ENCODE peak calls at places on chromosomes 6 and 20, in seven cellular contexts. One of them, this sample, is unnamed.

GRCh38 chr6:143060806-143061596 is at the start of gene AIG1:
- DNase-seq in mesendoderm: peak
- DNase-seq in OCI-LY7: no peak
- DNase-seq in H1: peak
- DNase-seq in neuronal stem cell: peak
- DNase-seq in mammary epithelial cell: peak
- DNase-seq in keratinocyte: no peak
- DNase-seq in this sample: no peak

GRCh38 chr6:68756454-68757375 is 121.6 kb downstream of the ADGRB3 start:
- DNase-seq in mesendoderm: no peak
- DNase-seq in OCI-LY7: no peak
- DNase-seq in H1: no peak
- DNase-seq in neuronal stem cell: no peak
- DNase-seq in mammary epithelial cell: no peak
- DNase-seq in keratinocyte: no peak
- DNase-seq in this sample: no peak

GRCh38 chr20:23636182-23636907 is 1.4 kb downstream of the CST3 start:
- DNase-seq in mesendoderm: no peak
- DNase-seq in OCI-LY7: no peak
- DNase-seq in H1: no peak
- DNase-seq in neuronal stem cell: no peak
- DNase-seq in mammary epithelial cell: no peak
- DNase-seq in keratinocyte: no peak
- DNase-seq in this sample: no peak

GRCh38 chr6:12605888-12606345 is 110.7 kb upstream of the PHACTR1 start:
- DNase-seq in mesendoderm: peak
- DNase-seq in OCI-LY7: peak
- DNase-seq in H1: peak
- DNase-seq in neuronal stem cell: peak
- DNase-seq in mammary epithelial cell: peak
- DNase-seq in keratinocyte: peak
- DNase-seq in this sample: peak

GRCh38 chr6:43625393-43625992 is 3.6 kb downstream of the GTPBP2 start:
- DNase-seq in mesendoderm: no peak
- DNase-seq in OCI-LY7: no peak
- DNase-seq in H1: no peak
- DNase-seq in neuronal stem cell: no peak
- DNase-seq in mammary epithelial cell: no peak
- DNase-seq in keratinocyte: no peak
- DNase-seq in this sample: no peak

GRCh38 chr6:42745083-42745637 is 743 bp downstream of the TBCC start:
- DNase-seq in mesendoderm: peak
- DNase-seq in OCI-LY7: peak
- DNase-seq in H1: peak
- DNase-seq in neuronal stem cell: peak
- DNase-seq in mammary epithelial cell: peak
- DNase-seq in keratinocyte: no peak
- DNase-seq in this sample: peak

GRCh38 chr20:38227578-38228360 is 32.8 kb downstream of the KIAA1755 start:
- DNase-seq in mesendoderm: no peak
- DNase-seq in OCI-LY7: no peak
- DNase-seq in H1: no peak
- DNase-seq in neuronal stem cell: no peak
- DNase-seq in mammary epithelial cell: no peak
- DNase-seq in keratinocyte: no peak
- DNase-seq in this sample: peak

GRCh38 chr6:97282238-97282725 is 734 bp downstream of the MMS22L start:
- DNase-seq in mesendoderm: peak
- DNase-seq in OCI-LY7: peak
- DNase-seq in H1: no peak
- DNase-seq in neuronal stem cell: peak
- DNase-seq in mammary epithelial cell: no peak
- DNase-seq in keratinocyte: no peak
- DNase-seq in this sample: peak

GRCh38 chr6:45644720-45645119 is 267.0 kb upstream of the SUPT3H start:
- DNase-seq in mesendoderm: no peak
- DNase-seq in OCI-LY7: no peak
- DNase-seq in H1: no peak
- DNase-seq in neuronal stem cell: no peak
- DNase-seq in mammary epithelial cell: no peak
- DNase-seq in keratinocyte: no peak
- DNase-seq in this sample: no peak

GRCh38 chr6:160774399-160774798 is 72.4 kb downstream of the PLG start:
- DNase-seq in mesendoderm: no peak
- DNase-seq in OCI-LY7: no peak
- DNase-seq in H1: no peak
- DNase-seq in neuronal stem cell: no peak
- DNase-seq in mammary epithelial cell: no peak
- DNase-seq in keratinocyte: no peak
- DNase-seq in this sample: peak

GRCh38 chr6:10138917-10139316 is 276.0 kb downstream of the TFAP2A start:
- DNase-seq in mesendoderm: no peak
- DNase-seq in OCI-LY7: no peak
- DNase-seq in H1: no peak
- DNase-seq in neuronal stem cell: no peak
- DNase-seq in mammary epithelial cell: peak
- DNase-seq in keratinocyte: peak
- DNase-seq in this sample: no peak

GRCh38 chr20:48170625-48171024 is 385.3 kb upstream of the SULF2 start:
- DNase-seq in mesendoderm: no peak
- DNase-seq in OCI-LY7: peak
- DNase-seq in H1: no peak
- DNase-seq in neuronal stem cell: no peak
- DNase-seq in mammary epithelial cell: no peak
- DNase-seq in keratinocyte: no peak
- DNase-seq in this sample: no peak

GRCh38 chr6:118892248-118893094 is 1.5 kb upstream of the ASF1A start:
- DNase-seq in mesendoderm: no peak
- DNase-seq in OCI-LY7: peak
- DNase-seq in H1: no peak
- DNase-seq in neuronal stem cell: no peak
- DNase-seq in mammary epithelial cell: no peak
- DNase-seq in keratinocyte: no peak
- DNase-seq in this sample: no peak

GRCh38 chr6:136607932-136608772 is 57.9 kb upstream of the MAP7 start:
- DNase-seq in mesendoderm: peak
- DNase-seq in OCI-LY7: peak
- DNase-seq in H1: peak
- DNase-seq in neuronal stem cell: peak
- DNase-seq in mammary epithelial cell: peak
- DNase-seq in keratinocyte: peak
- DNase-seq in this sample: no peak

GRCh38 chr6:8944548-8944947 is 509.2 kb upstream of the SLC35B3 start:
- DNase-seq in mesendoderm: no peak
- DNase-seq in OCI-LY7: no peak
- DNase-seq in H1: no peak
- DNase-seq in neuronal stem cell: no peak
- DNase-seq in mammary epithelial cell: no peak
- DNase-seq in keratinocyte: no peak
- DNase-seq in this sample: no peak

GRCh38 chr6:5202941-5203340 is 57.8 kb downstream of the LYRM4 start:
- DNase-seq in mesendoderm: no peak
- DNase-seq in OCI-LY7: no peak
- DNase-seq in H1: no peak
- DNase-seq in neuronal stem cell: no peak
- DNase-seq in mammary epithelial cell: no peak
- DNase-seq in keratinocyte: no peak
- DNase-seq in this sample: no peak

GRCh38 chr6:152146385-152146784 is 338.9 kb downstream of the ESR1 start:
- DNase-seq in mesendoderm: no peak
- DNase-seq in OCI-LY7: no peak
- DNase-seq in H1: no peak
- DNase-seq in neuronal stem cell: no peak
- DNase-seq in mammary epithelial cell: no peak
- DNase-seq in keratinocyte: no peak
- DNase-seq in this sample: peak

GRCh38 chr6:14682821-14683220 is 563.0 kb upstream of the JARID2 start:
- DNase-seq in mesendoderm: peak
- DNase-seq in OCI-LY7: no peak
- DNase-seq in H1: no peak
- DNase-seq in neuronal stem cell: no peak
- DNase-seq in mammary epithelial cell: peak
- DNase-seq in keratinocyte: no peak
- DNase-seq in this sample: peak

GRCh38 chr20:58772786-58773185 is 77.9 kb downstream of the GNAS-AS1 start:
- DNase-seq in mesendoderm: no peak
- DNase-seq in OCI-LY7: no peak
- DNase-seq in H1: no peak
- DNase-seq in neuronal stem cell: no peak
- DNase-seq in mammary epithelial cell: no peak
- DNase-seq in keratinocyte: no peak
- DNase-seq in this sample: no peak

GRCh38 chr20:64103871-64104666 is 3.3 kb downstream of the NPBWR2 start:
- DNase-seq in mesendoderm: no peak
- DNase-seq in OCI-LY7: no peak
- DNase-seq in H1: peak
- DNase-seq in neuronal stem cell: no peak
- DNase-seq in mammary epithelial cell: no peak
- DNase-seq in keratinocyte: no peak
- DNase-seq in this sample: peak

GRCh38 chr6:41538556-41539182 is 7.5 kb upstream of the FOXP4 start:
- DNase-seq in mesendoderm: no peak
- DNase-seq in OCI-LY7: peak
- DNase-seq in H1: no peak
- DNase-seq in neuronal stem cell: no peak
- DNase-seq in mammary epithelial cell: no peak
- DNase-seq in keratinocyte: no peak
- DNase-seq in this sample: no peak

GRCh38 chr6:52548999-52549398 is 27.9 kb downstream of the TRAM2 start:
- DNase-seq in mesendoderm: no peak
- DNase-seq in OCI-LY7: no peak
- DNase-seq in H1: no peak
- DNase-seq in neuronal stem cell: no peak
- DNase-seq in mammary epithelial cell: no peak
- DNase-seq in keratinocyte: no peak
- DNase-seq in this sample: no peak

DNA sequence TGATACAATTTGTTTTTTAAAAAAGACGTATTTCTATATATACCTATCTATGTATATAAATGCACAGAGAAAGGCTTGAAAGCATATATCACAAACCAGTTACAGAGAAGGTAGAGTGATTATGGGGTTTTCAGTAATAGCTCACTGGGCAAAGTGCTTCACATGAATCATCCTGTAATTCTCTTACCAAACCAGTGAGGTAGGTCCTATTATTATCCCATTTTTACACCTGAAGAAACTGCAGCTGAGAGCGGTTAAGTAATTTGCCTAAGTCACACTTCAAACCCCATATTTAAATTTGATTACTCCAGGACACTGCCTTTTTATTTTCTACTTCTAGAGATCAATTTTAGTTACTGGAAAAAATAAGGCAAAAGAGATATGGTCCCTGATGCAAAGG is 4.4 kb downstream of the GSS start:
- DNase-seq in mesendoderm: no peak
- DNase-seq in OCI-LY7: peak
- DNase-seq in H1: no peak
- DNase-seq in neuronal stem cell: no peak
- DNase-seq in mammary epithelial cell: no peak
- DNase-seq in keratinocyte: no peak
- DNase-seq in this sample: no peak
- H3K4me2 ChIP-seq in mesendoderm: no peak
- H3K4me2 ChIP-seq in OCI-LY7: peak
- H3K4me2 ChIP-seq in H1: no peak
- H3K4me2 ChIP-seq in neuronal stem cell: no peak
- H3K4me2 ChIP-seq in mammary epithelial cell: no peak
- H3K4me2 ChIP-seq in keratinocyte: no peak
- H3K4me2 ChIP-seq in this sample: no peak

GRCh38 chr20:19706463-19706862 is 51.6 kb upstream of the RIN2 start:
- DNase-seq in mesendoderm: no peak
- DNase-seq in OCI-LY7: peak
- DNase-seq in H1: no peak
- DNase-seq in neuronal stem cell: no peak
- DNase-seq in mammary epithelial cell: no peak
- DNase-seq in keratinocyte: no peak
- DNase-seq in this sample: no peak
- H3K4me2 ChIP-seq in mesendoderm: no peak
- H3K4me2 ChIP-seq in OCI-LY7: peak
- H3K4me2 ChIP-seq in H1: no peak
- H3K4me2 ChIP-seq in neuronal stem cell: no peak
- H3K4me2 ChIP-seq in mammary epithelial cell: no peak
- H3K4me2 ChIP-seq in keratinocyte: no peak
- H3K4me2 ChIP-seq in this sample: no peak

DNA sequence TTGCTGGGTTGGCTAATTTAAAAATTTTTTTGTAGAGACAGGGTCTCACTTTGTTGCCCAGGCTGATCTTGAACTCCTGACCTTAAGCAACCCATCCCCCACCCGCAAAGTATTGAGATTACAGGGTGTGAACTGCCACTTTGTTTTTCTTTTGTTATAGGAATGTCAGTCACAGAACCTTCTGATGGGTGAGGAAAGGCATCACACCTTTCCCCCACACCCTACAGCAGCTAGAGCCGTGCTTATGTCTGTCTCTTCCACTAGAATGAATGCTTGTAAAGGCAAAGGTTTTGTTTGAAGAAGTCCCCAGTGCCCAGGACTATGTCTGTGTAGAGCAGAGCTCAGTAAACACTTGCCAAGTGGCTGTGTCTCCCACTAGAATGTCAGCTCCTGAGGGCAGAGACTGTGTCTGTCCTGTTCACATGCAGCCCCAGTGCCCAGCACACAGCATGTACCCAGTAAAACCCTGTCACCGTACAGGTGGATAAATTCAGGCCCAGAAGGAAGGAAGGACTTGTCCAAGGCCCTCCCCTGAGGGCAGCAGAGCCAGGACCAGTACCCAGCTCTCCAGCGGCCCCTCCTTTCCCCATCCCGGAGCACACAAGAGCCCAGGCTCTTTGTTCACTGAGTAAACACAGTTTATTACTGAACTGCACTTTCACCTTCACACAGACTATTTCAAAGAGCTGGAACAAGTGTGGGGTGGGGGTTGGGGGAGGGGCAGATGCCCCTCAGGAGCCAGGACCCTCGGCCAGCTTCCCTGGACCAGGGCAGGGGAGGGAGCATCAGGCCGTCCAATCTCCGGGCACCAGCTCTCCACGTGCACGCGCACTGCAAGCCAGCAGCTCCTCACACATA is 26.4 kb downstream of the COX4I2 start:
- DNase-seq in mesendoderm: peak
- DNase-seq in OCI-LY7: no peak
- DNase-seq in H1: no peak
- DNase-seq in neuronal stem cell: no peak
- DNase-seq in mammary epithelial cell: no peak
- DNase-seq in keratinocyte: no peak
- DNase-seq in this sample: no peak
- H3K4me2 ChIP-seq in mesendoderm: no peak
- H3K4me2 ChIP-seq in OCI-LY7: no peak
- H3K4me2 ChIP-seq in H1: no peak
- H3K4me2 ChIP-seq in neuronal stem cell: no peak
- H3K4me2 ChIP-seq in mammary epithelial cell: no peak
- H3K4me2 ChIP-seq in keratinocyte: no peak
- H3K4me2 ChIP-seq in this sample: no peak

DNA sequence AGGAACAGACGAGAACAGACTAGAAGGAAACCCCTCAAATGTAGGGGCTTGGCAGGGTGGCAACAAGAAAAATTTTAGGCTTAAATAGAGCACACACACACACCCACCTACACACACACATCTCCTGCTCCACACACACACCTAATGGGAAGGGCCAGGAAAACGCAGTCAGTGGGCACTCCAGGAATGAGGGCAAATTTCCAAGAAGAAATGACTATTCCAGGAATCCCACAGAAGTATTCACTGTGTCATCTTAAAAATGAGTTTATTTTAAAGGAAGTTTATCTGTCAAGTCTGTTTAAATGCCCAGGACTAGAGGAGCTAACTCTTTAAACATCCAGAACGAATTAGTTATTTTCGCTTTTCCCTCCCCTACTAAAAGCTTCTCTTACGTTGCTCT is 13.0 kb downstream of the ALDH8A1 start:
- DNase-seq in mesendoderm: no peak
- DNase-seq in OCI-LY7: no peak
- DNase-seq in H1: no peak
- DNase-seq in neuronal stem cell: no peak
- DNase-seq in mammary epithelial cell: no peak
- DNase-seq in keratinocyte: peak
- DNase-seq in this sample: peak
- H3K4me2 ChIP-seq in mesendoderm: no peak
- H3K4me2 ChIP-seq in OCI-LY7: no peak
- H3K4me2 ChIP-seq in H1: no peak
- H3K4me2 ChIP-seq in neuronal stem cell: no peak
- H3K4me2 ChIP-seq in mammary epithelial cell: peak
- H3K4me2 ChIP-seq in keratinocyte: peak
- H3K4me2 ChIP-seq in this sample: peak